ENCODE peak calls at places on chromosomes 1 and 21, in five cellular contexts. One of them, this sample, is unnamed.

GRCh38 chr1:6185635-6186382 is 5.7 kb upstream of the CHD5 start:
- DNase-seq in effector memory CD4-positive, alpha-beta T cell: no peak
- DNase-seq in mucosa of gallbladder: no peak
- DNase-seq in fibroblast of the aortic adventitia: peak
- DNase-seq in left colon: no peak
- DNase-seq in this sample: peak

GRCh38 chr1:16161717-16162116 is 5.8 kb upstream of the EPHA2 start:
- DNase-seq in mucosa of gallbladder: no peak
- DNase-seq in left colon: no peak
- DNase-seq in effector memory CD4-positive, alpha-beta T cell: no peak
- DNase-seq in fibroblast of the aortic adventitia: no peak
- DNase-seq in this sample: no peak

GRCh38 chr1:111510003-111510380 is 6.6 kb upstream of the ADORA3 start:
- DNase-seq in mucosa of gallbladder: no peak
- DNase-seq in effector memory CD4-positive, alpha-beta T cell: no peak
- DNase-seq in fibroblast of the aortic adventitia: peak
- DNase-seq in left colon: no peak
- DNase-seq in this sample: no peak

GRCh38 chr1:40859017-40859416 is 3.1 kb downstream of the CITED4 start:
- DNase-seq in fibroblast of the aortic adventitia: no peak
- DNase-seq in mucosa of gallbladder: no peak
- DNase-seq in effector memory CD4-positive, alpha-beta T cell: no peak
- DNase-seq in left colon: no peak
- DNase-seq in this sample: no peak

GRCh38 chr1:4108741-4109625 is 208.9 kb upstream of the C1orf174 start:
- DNase-seq in effector memory CD4-positive, alpha-beta T cell: no peak
- DNase-seq in mucosa of gallbladder: no peak
- DNase-seq in left colon: no peak
- DNase-seq in fibroblast of the aortic adventitia: no peak
- DNase-seq in this sample: no peak

GRCh38 chr1:199682081-199682480 is 345.4 kb upstream of the NR5A2 start:
- DNase-seq in fibroblast of the aortic adventitia: no peak
- DNase-seq in left colon: no peak
- DNase-seq in mucosa of gallbladder: no peak
- DNase-seq in effector memory CD4-positive, alpha-beta T cell: no peak
- DNase-seq in this sample: no peak

GRCh38 chr1:46453449-46453848 is 36.2 kb upstream of the DMBX1 start:
- DNase-seq in fibroblast of the aortic adventitia: no peak
- DNase-seq in effector memory CD4-positive, alpha-beta T cell: no peak
- DNase-seq in mucosa of gallbladder: no peak
- DNase-seq in left colon: no peak
- DNase-seq in this sample: no peak

GRCh38 chr1:181150842-181151241 is 62.3 kb downstream of the IER5 start:
- DNase-seq in effector memory CD4-positive, alpha-beta T cell: no peak
- DNase-seq in mucosa of gallbladder: no peak
- DNase-seq in fibroblast of the aortic adventitia: no peak
- DNase-seq in left colon: no peak
- DNase-seq in this sample: no peak

GRCh38 chr21:46124083-46124925 is 26.4 kb downstream of the COL6A2 start:
- DNase-seq in left colon: peak
- DNase-seq in effector memory CD4-positive, alpha-beta T cell: no peak
- DNase-seq in fibroblast of the aortic adventitia: no peak
- DNase-seq in mucosa of gallbladder: no peak
- DNase-seq in this sample: no peak

GRCh38 chr1:162020145-162020544 is 3.5 kb downstream of the OLFML2B start:
- DNase-seq in effector memory CD4-positive, alpha-beta T cell: no peak
- DNase-seq in fibroblast of the aortic adventitia: peak
- DNase-seq in left colon: no peak
- DNase-seq in mucosa of gallbladder: no peak
- DNase-seq in this sample: no peak

GRCh38 chr1:44673675-44674112 is 587 bp downstream of the TMEM53 start:
- DNase-seq in left colon: no peak
- DNase-seq in fibroblast of the aortic adventitia: no peak
- DNase-seq in mucosa of gallbladder: no peak
- DNase-seq in effector memory CD4-positive, alpha-beta T cell: no peak
- DNase-seq in this sample: no peak

GRCh38 chr1:173473599-173474011 is 3.5 kb upstream of the PRDX6 start:
- DNase-seq in fibroblast of the aortic adventitia: peak
- DNase-seq in mucosa of gallbladder: no peak
- DNase-seq in left colon: no peak
- DNase-seq in effector memory CD4-positive, alpha-beta T cell: no peak
- DNase-seq in this sample: no peak

GRCh38 chr21:33947451-33948095 is 32.0 kb upstream of the ATP5PO start:
- DNase-seq in effector memory CD4-positive, alpha-beta T cell: peak
- DNase-seq in mucosa of gallbladder: peak
- DNase-seq in fibroblast of the aortic adventitia: peak
- DNase-seq in left colon: peak
- DNase-seq in this sample: peak

GRCh38 chr21:27536319-27536718 is 569.4 kb upstream of the ADAMTS5 start:
- DNase-seq in fibroblast of the aortic adventitia: no peak
- DNase-seq in effector memory CD4-positive, alpha-beta T cell: no peak
- DNase-seq in left colon: no peak
- DNase-seq in mucosa of gallbladder: no peak
- DNase-seq in this sample: no peak

GRCh38 chr1:222167111-222167510 is 380.8 kb downstream of the HHIPL2 start:
- DNase-seq in mucosa of gallbladder: peak
- DNase-seq in left colon: peak
- DNase-seq in fibroblast of the aortic adventitia: peak
- DNase-seq in effector memory CD4-positive, alpha-beta T cell: no peak
- DNase-seq in this sample: peak

GRCh38 chr1:230277201-230277771 is 148.8 kb downstream of the PGBD5 start:
- DNase-seq in effector memory CD4-positive, alpha-beta T cell: no peak
- DNase-seq in left colon: no peak
- DNase-seq in fibroblast of the aortic adventitia: no peak
- DNase-seq in mucosa of gallbladder: no peak
- DNase-seq in this sample: no peak

GRCh38 chr1:46801323-46802055 is 2.6 kb downstream of the CYP4B1 start:
- DNase-seq in left colon: no peak
- DNase-seq in effector memory CD4-positive, alpha-beta T cell: no peak
- DNase-seq in mucosa of gallbladder: no peak
- DNase-seq in fibroblast of the aortic adventitia: no peak
- DNase-seq in this sample: no peak

GRCh38 chr1:233075045-233075444 is 124.6 kb downstream of the NTPCR start:
- DNase-seq in effector memory CD4-positive, alpha-beta T cell: no peak
- DNase-seq in fibroblast of the aortic adventitia: peak
- DNase-seq in mucosa of gallbladder: no peak
- DNase-seq in left colon: no peak
- DNase-seq in this sample: no peak

GRCh38 chr1:38344705-38345104 is 298.1 kb upstream of the POU3F1 start:
- DNase-seq in fibroblast of the aortic adventitia: no peak
- DNase-seq in left colon: no peak
- DNase-seq in mucosa of gallbladder: no peak
- DNase-seq in effector memory CD4-positive, alpha-beta T cell: no peak
- DNase-seq in this sample: no peak

GRCh38 chr1:62995173-62995572 is 211.2 kb downstream of the ATG4C start:
- DNase-seq in left colon: no peak
- DNase-seq in mucosa of gallbladder: no peak
- DNase-seq in effector memory CD4-positive, alpha-beta T cell: no peak
- DNase-seq in fibroblast of the aortic adventitia: no peak
- DNase-seq in this sample: no peak

GRCh38 chr1:67586596-67586995 is 98.4 kb upstream of the GADD45A start:
- DNase-seq in mucosa of gallbladder: no peak
- DNase-seq in fibroblast of the aortic adventitia: peak
- DNase-seq in effector memory CD4-positive, alpha-beta T cell: no peak
- DNase-seq in left colon: no peak
- DNase-seq in this sample: no peak

GRCh38 chr1:228065543-228066347 is 16.8 kb upstream of the ARF1 start:
- DNase-seq in left colon: no peak
- DNase-seq in effector memory CD4-positive, alpha-beta T cell: no peak
- DNase-seq in fibroblast of the aortic adventitia: no peak
- DNase-seq in mucosa of gallbladder: no peak
- DNase-seq in this sample: no peak

GRCh38 chr1:35519432-35519831 is 37.8 kb downstream of the KIAA0319L start:
- DNase-seq in left colon: no peak
- DNase-seq in effector memory CD4-positive, alpha-beta T cell: no peak
- DNase-seq in fibroblast of the aortic adventitia: no peak
- DNase-seq in mucosa of gallbladder: no peak
- DNase-seq in this sample: no peak

GRCh38 chr1:16088996-16089395 is 15.5 kb upstream of the FAM131C start:
- DNase-seq in left colon: no peak
- DNase-seq in effector memory CD4-positive, alpha-beta T cell: no peak
- DNase-seq in mucosa of gallbladder: no peak
- DNase-seq in fibroblast of the aortic adventitia: peak
- DNase-seq in this sample: peak

GRCh38 chr1:78871249-78871648 is 135.3 kb downstream of the ADGRL4 start:
- DNase-seq in mucosa of gallbladder: no peak
- DNase-seq in left colon: no peak
- DNase-seq in effector memory CD4-positive, alpha-beta T cell: no peak
- DNase-seq in fibroblast of the aortic adventitia: no peak
- DNase-seq in this sample: no peak

GRCh38 chr1:962381-963350 is 2.3 kb downstream of the KLHL17 start:
- DNase-seq in effector memory CD4-positive, alpha-beta T cell: no peak
- DNase-seq in mucosa of gallbladder: no peak
- DNase-seq in left colon: no peak
- DNase-seq in fibroblast of the aortic adventitia: no peak
- DNase-seq in this sample: no peak

GRCh38 chr1:55217226-55217996 is 2.2 kb upstream of the USP24 start:
- DNase-seq in effector memory CD4-positive, alpha-beta T cell: no peak
- DNase-seq in left colon: no peak
- DNase-seq in fibroblast of the aortic adventitia: no peak
- DNase-seq in mucosa of gallbladder: peak
- DNase-seq in this sample: no peak

GRCh38 chr1:230054092-230054749 is 12.8 kb upstream of the GALNT2 start:
- DNase-seq in fibroblast of the aortic adventitia: no peak
- DNase-seq in left colon: no peak
- DNase-seq in effector memory CD4-positive, alpha-beta T cell: no peak
- DNase-seq in mucosa of gallbladder: no peak
- DNase-seq in this sample: no peak

GRCh38 chr1:155003227-155003765 is 694 bp downstream of the ZBTB7B start:
- DNase-seq in effector memory CD4-positive, alpha-beta T cell: no peak
- DNase-seq in left colon: peak
- DNase-seq in mucosa of gallbladder: no peak
- DNase-seq in fibroblast of the aortic adventitia: no peak
- DNase-seq in this sample: no peak

GRCh38 chr1:186482661-186483255 is 21.8 kb upstream of the PDC start:
- DNase-seq in fibroblast of the aortic adventitia: peak
- DNase-seq in left colon: peak
- DNase-seq in effector memory CD4-positive, alpha-beta T cell: no peak
- DNase-seq in mucosa of gallbladder: peak
- DNase-seq in this sample: peak

GRCh38 chr1:232589111-232589808 is 40.7 kb downstream of the SIPA1L2 start:
- DNase-seq in effector memory CD4-positive, alpha-beta T cell: no peak
- DNase-seq in mucosa of gallbladder: no peak
- DNase-seq in left colon: no peak
- DNase-seq in fibroblast of the aortic adventitia: peak
- DNase-seq in this sample: no peak

GRCh38 chr1:35660581-35661473 is 19.5 kb upstream of the PSMB2 start:
- DNase-seq in left colon: no peak
- DNase-seq in effector memory CD4-positive, alpha-beta T cell: no peak
- DNase-seq in fibroblast of the aortic adventitia: peak
- DNase-seq in mucosa of gallbladder: no peak
- DNase-seq in this sample: no peak

This sample was measured in T1000.